ENCODE peak calls at places on chromosomes 6 and 20, in seven cellular contexts. Q is pancreas, J is endothelial cell of umbilical vein, V is left ventricle myocardium inferior, W is cardiac muscle cell, M is ascending aorta, E is hepatocyte. K is an unnamed sample.

GRCh38 chr6:81382852-81383251 is 369.6 kb downstream of the TENT5A start:
- DNase-seq in Q (no peak), J (no peak), V (no peak), W (peak; percentile 77), M (no peak), E (no peak), K (no peak)

GRCh38 chr20:31653573-31653972 is 15.9 kb downstream of the COX4I2 start:
- DNase-seq in Q (no peak), J (no peak), V (no peak), W (no peak), M (no peak), E (no peak), K (no peak)

GRCh38 chr6:13523826-13524622 is 36.6 kb upstream of the GFOD1 start:
- DNase-seq in Q (no peak), J (no peak), V (no peak), W (peak; percentile 53), M (no peak), E (no peak), K (no peak)

GRCh38 chr20:3251806-3252205 is 12.8 kb upstream of the SLC4A11 start:
- DNase-seq in Q (no peak), J (no peak), V (peak; percentile 41), W (no peak), M (no peak), E (no peak), K (no peak)

GRCh38 chr6:159691133-159691962 is 1.7 kb downstream of the SOD2 start:
- DNase-seq in Q (no peak), J (peak; percentile 92), V (no peak), W (peak; percentile 22), M (no peak), E (peak; percentile 80), K (peak; percentile 67)

GRCh38 chr20:1538655-1539054 is 18.9 kb downstream of the SIRPD start:
- DNase-seq in Q (no peak), J (no peak), V (no peak), W (no peak), M (no peak), E (no peak), K (no peak)

GRCh38 chr6:16630035-16630643 is 131.1 kb downstream of the ATXN1 start:
- DNase-seq in Q (no peak), J (no peak), V (no peak), W (no peak), M (no peak), E (no peak), K (no peak)

GRCh38 chr20:23005761-23006160 is 29.4 kb upstream of the SSTR4 start:
- DNase-seq in Q (no peak), J (no peak), V (no peak), W (no peak), M (no peak), E (no peak), K (no peak)

GRCh38 chr6:17984822-17985660 is 2.4 kb downstream of the KIF13A start:
- DNase-seq in Q (no peak), J (peak; percentile 43), V (no peak), W (peak; percentile 53), M (no peak), E (no peak), K (no peak)

DNA sequence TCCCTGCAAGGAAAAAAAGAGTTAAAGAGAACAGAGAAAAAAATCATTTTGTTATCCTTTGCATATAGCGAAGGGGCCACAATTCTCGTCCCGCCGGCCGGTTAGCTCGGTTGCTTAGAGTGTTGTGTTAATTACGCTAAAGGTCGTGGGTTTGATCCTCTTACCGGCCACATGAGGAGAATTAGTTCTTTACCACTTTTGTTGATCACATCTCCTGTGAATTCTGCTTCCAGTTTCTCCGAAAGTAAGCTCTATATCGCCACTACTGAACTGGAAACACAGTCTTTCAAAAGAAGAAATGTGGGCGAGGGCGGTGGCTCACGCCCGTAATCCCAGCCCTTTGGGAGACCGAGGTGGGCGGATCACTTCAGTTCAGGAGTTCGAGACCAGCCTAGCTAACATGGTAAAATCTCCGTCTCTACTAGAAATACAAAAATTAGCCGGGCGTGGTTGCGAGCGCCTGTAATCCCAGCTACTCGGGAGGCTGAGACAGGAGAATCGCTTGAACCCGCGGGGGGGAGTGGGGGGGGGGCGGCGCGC is 13.4 kb downstream of the PRSS16 start:
- DNase-seq in Q (no peak), J (no peak), V (no peak), W (no peak), M (no peak), E (no peak), K (no peak)
- H3K4me3 ChIP-seq in Q (no peak overlapping the region), J (no peak overlapping the region), V (no peak overlapping the region), W (no peak overlapping the region), M (no peak overlapping the region), E (peak overlapping the region; percentile 15), K (peak overlapping the region; percentile 29)

DNA sequence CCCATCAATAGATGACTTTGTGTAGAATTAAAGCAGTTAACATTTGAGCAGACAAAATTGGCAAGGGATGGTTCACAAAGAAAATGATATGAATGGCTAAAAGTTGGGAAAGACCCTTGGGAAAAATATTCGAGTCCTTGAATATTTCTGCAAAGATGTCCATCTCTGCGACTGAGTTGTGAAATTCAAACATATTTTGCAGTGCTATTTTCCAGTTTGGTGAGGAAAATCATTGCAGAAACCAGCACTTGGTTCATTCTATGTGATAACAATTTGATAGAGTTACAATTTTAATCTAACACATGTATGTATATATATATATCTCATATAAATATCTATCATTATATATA is 6.1 kb upstream of the PRELID3B start:
- DNase-seq in Q (no peak), J (no peak), V (no peak), W (no peak), M (no peak), E (no peak), K (no peak)
- TF ChIP-seq CTCF in Q (no peak), J (no peak), V (no peak), W (no peak), M (no peak), E (no peak), K (no peak)

DNA sequence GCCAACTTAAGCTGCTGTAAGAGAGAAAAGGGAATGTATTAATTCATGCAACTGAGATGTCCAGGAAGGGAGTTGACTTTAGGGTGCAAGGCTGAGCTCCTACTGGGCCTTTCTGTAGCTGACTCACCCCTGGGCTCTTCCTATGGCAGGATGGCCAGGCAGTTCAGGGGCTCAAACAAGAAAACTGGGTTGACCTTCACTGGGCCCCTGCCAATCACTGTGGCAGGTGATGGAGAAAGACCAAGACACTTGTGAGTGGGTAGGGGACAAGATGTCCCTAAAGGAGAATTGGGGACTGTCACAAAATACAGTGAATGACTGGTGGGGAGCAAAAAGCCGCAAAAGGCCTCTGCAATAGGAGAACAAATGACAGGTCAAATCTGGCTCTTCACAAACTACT is 21.5 kb upstream of the RALGAPA2 start:
- DNase-seq in Q (no peak), J (peak; percentile 48), V (no peak), W (no peak), M (no peak), E (no peak), K (no peak)
- H3K27ac ChIP-seq in Q (no peak overlapping the region), J (peak overlapping the region; percentile 99), V (no peak overlapping the region), W (no peak overlapping the region), M (peak overlapping the region; percentile 11), E (no peak overlapping the region), K (no peak overlapping the region)

DNA sequence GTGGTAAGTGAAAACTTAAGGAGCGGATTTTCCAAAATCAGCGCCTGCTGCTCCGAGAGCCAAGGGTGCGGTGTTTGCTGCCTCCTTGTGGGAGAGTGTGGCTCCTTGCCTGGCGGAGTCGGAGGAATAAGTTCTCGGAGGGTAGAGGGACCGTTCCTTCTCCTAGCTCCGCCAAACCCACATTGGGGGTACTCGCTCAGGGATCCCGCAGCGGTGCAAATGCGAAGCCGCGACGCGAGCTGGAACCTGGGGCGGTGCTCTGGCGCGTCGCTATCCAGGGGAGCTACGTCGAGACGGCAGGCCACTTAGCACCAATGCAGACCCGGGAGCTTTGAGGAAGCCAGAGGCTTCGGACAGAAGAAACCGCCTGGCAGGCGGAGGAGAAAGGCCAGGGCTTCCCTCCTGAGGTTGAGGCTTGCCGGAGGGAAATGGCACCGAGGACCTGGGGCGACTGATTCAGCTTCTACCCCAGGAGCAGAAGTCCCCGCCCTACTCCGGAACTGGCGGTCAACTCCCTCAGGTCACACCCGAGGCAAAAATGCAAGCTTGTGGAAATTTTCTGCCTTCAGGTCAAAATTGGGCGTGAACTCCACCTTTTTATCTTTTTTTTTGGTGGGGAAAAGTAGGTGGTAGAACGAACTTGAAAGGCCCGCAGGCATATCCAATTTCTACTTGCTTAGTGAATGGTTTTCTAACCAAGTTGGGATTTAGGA is 5.7 kb upstream of the DDX43 start:
- DNase-seq in Q (peak; percentile 50), J (peak; percentile 64), V (peak; percentile 29), W (peak; percentile 65), M (peak; percentile 72), E (peak; percentile 71), K (peak; percentile 49)
- H3K4me3 ChIP-seq in Q (peak overlapping the region; percentile 52), J (peak overlapping the region; percentile 35), V (peak overlapping the region; percentile 67), W (peak overlapping the region; percentile 44), M (peak overlapping the region; percentile 66), E (peak overlapping the region; percentile 16), K (peak overlapping the region; percentile 62)

GRCh38 chr6:10368841-10369240 is 46.0 kb downstream of the TFAP2A start:
- DNase-seq in Q (no peak), J (no peak), V (no peak), W (no peak), M (no peak), E (no peak), K (no peak)

GRCh38 chr6:10359581-10359980 is 55.3 kb downstream of the TFAP2A start:
- DNase-seq in Q (no peak), J (no peak), V (no peak), W (no peak), M (no peak), E (no peak), K (no peak)

GRCh38 chr6:10361428-10361827 is 53.4 kb downstream of the TFAP2A start:
- DNase-seq in Q (no peak), J (no peak), V (no peak), W (no peak), M (no peak), E (no peak), K (no peak)

GRCh38 chr6:10362300-10362699 is 52.6 kb downstream of the TFAP2A start:
- DNase-seq in Q (no peak), J (no peak), V (no peak), W (no peak), M (no peak), E (no peak), K (no peak)

DNA sequence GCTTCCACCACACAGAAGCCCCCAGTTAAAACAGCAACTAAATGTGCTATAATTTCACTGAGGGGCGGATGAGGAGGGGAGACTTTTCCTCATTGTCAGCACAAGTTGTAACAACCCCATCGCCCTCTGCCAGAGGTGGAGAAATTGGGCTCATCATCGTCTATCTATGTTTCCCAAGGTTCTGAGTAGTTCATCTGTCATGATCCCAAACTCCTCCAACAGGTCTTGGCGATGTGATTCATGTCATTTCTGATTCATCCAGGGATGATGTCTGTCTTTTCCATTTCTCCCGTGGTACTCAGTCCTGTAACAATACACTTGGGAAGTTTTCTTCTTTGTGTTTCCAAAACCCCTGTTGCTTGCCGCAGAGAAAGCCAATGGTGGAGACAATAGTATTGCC is 51.0 kb downstream of the TFAP2A start:
- DNase-seq in Q (no peak), J (no peak), V (no peak), W (no peak), M (no peak), E (no peak), K (no peak)
- TF ChIP-seq CTCF in Q (no peak), J (no peak), V (no peak), W (no peak), M (no peak), E (no peak), K (no peak)

GRCh38 chr20:59455392-59456341 is 148.7 kb upstream of the PHACTR3 start:
- DNase-seq in Q (peak; percentile 46), J (peak; percentile 9), V (peak; percentile 32), W (peak; percentile 55), M (no peak), E (peak; percentile 53), K (no peak)
- H3K27ac ChIP-seq in Q (no peak overlapping the region), J (no peak overlapping the region), V (no peak overlapping the region), W (no peak overlapping the region), M (no peak overlapping the region), E (no peak overlapping the region), K (no peak overlapping the region)

GRCh38 chr6:100346828-100347227 is 117.9 kb downstream of the SIM1 start:
- DNase-seq in Q (no peak), J (peak; percentile 69), V (no peak), W (no peak), M (no peak), E (no peak), K (no peak)
- H3K4me3 ChIP-seq in Q (no peak overlapping the region), J (peak overlapping the region; percentile 21), V (no peak overlapping the region), W (no peak overlapping the region), M (peak overlapping the region; percentile 27), E (no peak overlapping the region), K (no peak overlapping the region)